ENCODE peak calls at places on chromosomes 3 and 15, in ten cellular contexts. One of them, this sample, is unnamed.

GRCh38 chr3:43770426-43771103 is 79.8 kb downstream of the ABHD5 start:
- DNase-seq in body of pancreas: peak
- DNase-seq in right cardiac atrium: peak
- DNase-seq in esophagus squamous epithelium: no peak
- DNase-seq in psoas muscle: peak
- DNase-seq in gastrocnemius medialis: peak
- DNase-seq in cardiac muscle cell: peak
- DNase-seq in RWPE1: no peak
- DNase-seq in adrenal gland: peak
- DNase-seq in vagina: no peak
- DNase-seq in this sample: no peak

GRCh38 chr15:93974804-93975481 is 256.4 kb upstream of the MCTP2 start:
- DNase-seq in esophagus squamous epithelium: no peak
- DNase-seq in body of pancreas: peak
- DNase-seq in vagina: no peak
- DNase-seq in RWPE1: peak
- DNase-seq in adrenal gland: no peak
- DNase-seq in right cardiac atrium: no peak
- DNase-seq in gastrocnemius medialis: peak
- DNase-seq in psoas muscle: no peak
- DNase-seq in cardiac muscle cell: peak
- DNase-seq in this sample: peak

GRCh38 chr3:67215690-67216089 is 217.6 kb downstream of the KBTBD8 start:
- DNase-seq in body of pancreas: no peak
- DNase-seq in gastrocnemius medialis: no peak
- DNase-seq in cardiac muscle cell: no peak
- DNase-seq in RWPE1: no peak
- DNase-seq in psoas muscle: no peak
- DNase-seq in esophagus squamous epithelium: no peak
- DNase-seq in adrenal gland: no peak
- DNase-seq in vagina: no peak
- DNase-seq in right cardiac atrium: no peak
- DNase-seq in this sample: no peak

GRCh38 chr15:34708422-34708821 is 46.4 kb downstream of the GJD2 start:
- DNase-seq in gastrocnemius medialis: no peak
- DNase-seq in RWPE1: peak
- DNase-seq in cardiac muscle cell: peak
- DNase-seq in body of pancreas: no peak
- DNase-seq in adrenal gland: no peak
- DNase-seq in right cardiac atrium: no peak
- DNase-seq in psoas muscle: no peak
- DNase-seq in vagina: no peak
- DNase-seq in esophagus squamous epithelium: no peak
- DNase-seq in this sample: peak

GRCh38 chr3:136249593-136250225 is 431 bp upstream of the PCCB start:
- DNase-seq in adrenal gland: no peak
- DNase-seq in gastrocnemius medialis: no peak
- DNase-seq in vagina: no peak
- DNase-seq in body of pancreas: peak
- DNase-seq in psoas muscle: no peak
- DNase-seq in cardiac muscle cell: no peak
- DNase-seq in esophagus squamous epithelium: no peak
- DNase-seq in RWPE1: no peak
- DNase-seq in right cardiac atrium: no peak
- DNase-seq in this sample: no peak

GRCh38 chr3:104279617-104280016 is 1087.1 kb upstream of the ALCAM start:
- DNase-seq in vagina: no peak
- DNase-seq in cardiac muscle cell: peak
- DNase-seq in right cardiac atrium: no peak
- DNase-seq in RWPE1: peak
- DNase-seq in esophagus squamous epithelium: no peak
- DNase-seq in body of pancreas: no peak
- DNase-seq in psoas muscle: no peak
- DNase-seq in gastrocnemius medialis: no peak
- DNase-seq in adrenal gland: no peak
- DNase-seq in this sample: no peak

GRCh38 chr3:113223831-113224240 is 12.5 kb downstream of the BOC start:
- DNase-seq in RWPE1: no peak
- DNase-seq in vagina: no peak
- DNase-seq in body of pancreas: no peak
- DNase-seq in esophagus squamous epithelium: no peak
- DNase-seq in right cardiac atrium: no peak
- DNase-seq in psoas muscle: no peak
- DNase-seq in gastrocnemius medialis: no peak
- DNase-seq in adrenal gland: no peak
- DNase-seq in cardiac muscle cell: no peak
- DNase-seq in this sample: no peak

GRCh38 chr3:46097691-46098241 is 70.5 kb upstream of the XCR1 start:
- DNase-seq in gastrocnemius medialis: peak
- DNase-seq in body of pancreas: no peak
- DNase-seq in psoas muscle: peak
- DNase-seq in RWPE1: no peak
- DNase-seq in vagina: no peak
- DNase-seq in esophagus squamous epithelium: no peak
- DNase-seq in right cardiac atrium: peak
- DNase-seq in adrenal gland: peak
- DNase-seq in cardiac muscle cell: peak
- DNase-seq in this sample: no peak

GRCh38 chr3:184345678-184346144 is 8.3 kb downstream of the FAM131A start:
- DNase-seq in body of pancreas: peak
- DNase-seq in adrenal gland: peak
- DNase-seq in psoas muscle: peak
- DNase-seq in right cardiac atrium: peak
- DNase-seq in esophagus squamous epithelium: no peak
- DNase-seq in vagina: no peak
- DNase-seq in gastrocnemius medialis: peak
- DNase-seq in cardiac muscle cell: peak
- DNase-seq in RWPE1: peak
- DNase-seq in this sample: no peak

GRCh38 chr3:157793745-157794144 is 290.5 kb upstream of the VEPH1 start:
- DNase-seq in adrenal gland: no peak
- DNase-seq in esophagus squamous epithelium: no peak
- DNase-seq in cardiac muscle cell: no peak
- DNase-seq in psoas muscle: no peak
- DNase-seq in RWPE1: no peak
- DNase-seq in gastrocnemius medialis: no peak
- DNase-seq in right cardiac atrium: no peak
- DNase-seq in vagina: no peak
- DNase-seq in body of pancreas: no peak
- DNase-seq in this sample: no peak

GRCh38 chr3:184540777-184541681 is 20.6 kb upstream of the EPHB3 start:
- DNase-seq in psoas muscle: peak
- DNase-seq in RWPE1: peak
- DNase-seq in adrenal gland: peak
- DNase-seq in gastrocnemius medialis: no peak
- DNase-seq in cardiac muscle cell: peak
- DNase-seq in body of pancreas: peak
- DNase-seq in vagina: no peak
- DNase-seq in right cardiac atrium: peak
- DNase-seq in esophagus squamous epithelium: no peak
- DNase-seq in this sample: no peak

DNA sequence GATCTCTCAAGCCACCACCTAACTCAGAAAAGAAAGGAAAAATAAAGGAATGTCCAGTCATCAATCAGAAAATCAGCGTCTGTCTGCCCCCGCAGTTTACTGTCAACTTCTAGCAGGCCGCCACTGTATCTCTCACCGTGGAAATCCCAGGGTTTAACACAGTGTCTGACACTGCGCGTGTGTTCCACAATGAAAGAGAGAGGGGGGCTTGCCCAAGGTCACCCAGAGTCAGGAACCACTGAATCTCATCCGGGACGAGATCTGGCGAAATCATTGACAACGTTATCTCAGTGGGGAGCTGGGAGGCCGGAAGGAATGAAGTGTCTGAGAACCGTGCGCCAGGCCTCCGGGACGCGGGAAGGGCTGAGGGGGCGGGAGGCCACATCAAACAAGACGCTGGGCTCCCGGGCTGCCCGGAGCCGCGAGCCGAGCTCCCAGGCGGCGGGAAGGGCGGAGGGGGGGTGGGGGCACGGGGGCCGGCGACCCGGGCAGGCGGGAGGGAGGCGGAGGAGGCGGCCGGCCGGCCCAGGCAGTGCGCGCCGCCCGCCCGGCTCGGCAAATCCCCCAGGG is 2.2 kb upstream of the HES1 start:
- DNase-seq in gastrocnemius medialis: peak
- DNase-seq in psoas muscle: peak
- DNase-seq in RWPE1: peak
- DNase-seq in esophagus squamous epithelium: no peak
- DNase-seq in body of pancreas: peak
- DNase-seq in vagina: no peak
- DNase-seq in cardiac muscle cell: peak
- DNase-seq in right cardiac atrium: peak
- DNase-seq in adrenal gland: peak
- DNase-seq in this sample: no peak
- H3K27ac ChIP-seq in gastrocnemius medialis: peak
- H3K27ac ChIP-seq in psoas muscle: peak
- H3K27ac ChIP-seq in RWPE1: peak
- H3K27ac ChIP-seq in esophagus squamous epithelium: peak
- H3K27ac ChIP-seq in body of pancreas: peak
- H3K27ac ChIP-seq in vagina: peak
- H3K27ac ChIP-seq in cardiac muscle cell: peak
- H3K27ac ChIP-seq in right cardiac atrium: peak
- H3K27ac ChIP-seq in adrenal gland: peak
- H3K27ac ChIP-seq in this sample: peak

DNA sequence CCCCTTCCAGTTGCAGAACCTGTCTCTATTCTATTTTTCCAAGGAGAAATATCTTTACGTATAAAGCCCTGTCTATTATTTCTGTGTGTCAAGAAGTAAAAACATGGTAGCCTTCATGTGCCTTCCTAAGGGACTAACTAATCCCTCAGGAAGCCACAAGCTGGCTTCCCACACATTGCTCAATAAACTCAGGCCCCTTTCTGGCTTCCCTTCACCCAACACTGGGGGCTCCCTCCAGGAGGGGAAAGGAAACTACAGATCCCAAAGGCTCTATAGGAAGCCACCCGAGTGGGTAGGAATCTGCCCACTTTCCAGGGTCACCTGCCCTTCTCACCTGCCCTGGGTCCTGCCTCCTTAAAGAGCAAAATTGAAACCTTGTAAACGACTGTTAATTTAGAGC is 4.6 kb downstream of the TLE3 start:
- DNase-seq in vagina: no peak
- DNase-seq in body of pancreas: no peak
- DNase-seq in adrenal gland: no peak
- DNase-seq in esophagus squamous epithelium: no peak
- DNase-seq in right cardiac atrium: no peak
- DNase-seq in RWPE1: no peak
- DNase-seq in psoas muscle: no peak
- DNase-seq in cardiac muscle cell: peak
- DNase-seq in gastrocnemius medialis: no peak
- DNase-seq in this sample: no peak
- H3K27ac ChIP-seq in vagina: peak
- H3K27ac ChIP-seq in body of pancreas: peak
- H3K27ac ChIP-seq in adrenal gland: no peak
- H3K27ac ChIP-seq in esophagus squamous epithelium: peak
- H3K27ac ChIP-seq in right cardiac atrium: no peak
- H3K27ac ChIP-seq in RWPE1: peak
- H3K27ac ChIP-seq in psoas muscle: peak
- H3K27ac ChIP-seq in cardiac muscle cell: no peak
- H3K27ac ChIP-seq in gastrocnemius medialis: peak
- H3K27ac ChIP-seq in this sample: peak

GRCh38 chr3:192042116-192042515 is 581.2 kb downstream of the PYDC2 start:
- DNase-seq in adrenal gland: no peak
- DNase-seq in cardiac muscle cell: no peak
- DNase-seq in right cardiac atrium: no peak
- DNase-seq in psoas muscle: no peak
- DNase-seq in vagina: no peak
- DNase-seq in esophagus squamous epithelium: no peak
- DNase-seq in body of pancreas: no peak
- DNase-seq in gastrocnemius medialis: no peak
- DNase-seq in RWPE1: no peak
- DNase-seq in this sample: no peak

GRCh38 chr3:192039593-192039992 is 578.6 kb downstream of the PYDC2 start:
- DNase-seq in psoas muscle: no peak
- DNase-seq in right cardiac atrium: no peak
- DNase-seq in cardiac muscle cell: no peak
- DNase-seq in body of pancreas: no peak
- DNase-seq in gastrocnemius medialis: no peak
- DNase-seq in adrenal gland: no peak
- DNase-seq in vagina: no peak
- DNase-seq in esophagus squamous epithelium: no peak
- DNase-seq in RWPE1: no peak
- DNase-seq in this sample: no peak

GRCh38 chr3:192033246-192033645 is 572.3 kb downstream of the PYDC2 start:
- DNase-seq in adrenal gland: no peak
- DNase-seq in vagina: no peak
- DNase-seq in esophagus squamous epithelium: no peak
- DNase-seq in cardiac muscle cell: no peak
- DNase-seq in gastrocnemius medialis: no peak
- DNase-seq in right cardiac atrium: no peak
- DNase-seq in body of pancreas: no peak
- DNase-seq in RWPE1: no peak
- DNase-seq in psoas muscle: no peak
- DNase-seq in this sample: no peak

GRCh38 chr3:192038726-192039125 is 577.8 kb downstream of the PYDC2 start:
- DNase-seq in adrenal gland: peak
- DNase-seq in vagina: no peak
- DNase-seq in body of pancreas: no peak
- DNase-seq in esophagus squamous epithelium: no peak
- DNase-seq in psoas muscle: no peak
- DNase-seq in RWPE1: peak
- DNase-seq in right cardiac atrium: no peak
- DNase-seq in cardiac muscle cell: no peak
- DNase-seq in gastrocnemius medialis: no peak
- DNase-seq in this sample: no peak
- H3K27ac ChIP-seq in adrenal gland: peak
- H3K27ac ChIP-seq in vagina: no peak
- H3K27ac ChIP-seq in body of pancreas: no peak
- H3K27ac ChIP-seq in esophagus squamous epithelium: no peak
- H3K27ac ChIP-seq in psoas muscle: no peak
- H3K27ac ChIP-seq in RWPE1: no peak
- H3K27ac ChIP-seq in right cardiac atrium: no peak
- H3K27ac ChIP-seq in cardiac muscle cell: no peak
- H3K27ac ChIP-seq in gastrocnemius medialis: no peak
- H3K27ac ChIP-seq in this sample: no peak

GRCh38 chr15:100542290-100542689 is 13.5 kb upstream of the CERS3 start:
- DNase-seq in vagina: no peak
- DNase-seq in RWPE1: no peak
- DNase-seq in cardiac muscle cell: no peak
- DNase-seq in psoas muscle: no peak
- DNase-seq in right cardiac atrium: no peak
- DNase-seq in body of pancreas: no peak
- DNase-seq in gastrocnemius medialis: no peak
- DNase-seq in esophagus squamous epithelium: no peak
- DNase-seq in adrenal gland: no peak
- DNase-seq in this sample: no peak

GRCh38 chr15:100547961-100548360 is 19.2 kb upstream of the CERS3 start:
- DNase-seq in psoas muscle: no peak
- DNase-seq in gastrocnemius medialis: no peak
- DNase-seq in right cardiac atrium: no peak
- DNase-seq in vagina: no peak
- DNase-seq in RWPE1: no peak
- DNase-seq in adrenal gland: no peak
- DNase-seq in body of pancreas: no peak
- DNase-seq in esophagus squamous epithelium: no peak
- DNase-seq in cardiac muscle cell: no peak
- DNase-seq in this sample: no peak

GRCh38 chr15:100544946-100545345 is 16.2 kb upstream of the CERS3 start:
- DNase-seq in gastrocnemius medialis: no peak
- DNase-seq in body of pancreas: no peak
- DNase-seq in adrenal gland: no peak
- DNase-seq in RWPE1: no peak
- DNase-seq in psoas muscle: no peak
- DNase-seq in cardiac muscle cell: no peak
- DNase-seq in right cardiac atrium: no peak
- DNase-seq in esophagus squamous epithelium: no peak
- DNase-seq in vagina: no peak
- DNase-seq in this sample: no peak

GRCh38 chr15:100544290-100544945 is 15.7 kb upstream of the CERS3 start:
- DNase-seq in cardiac muscle cell: no peak
- DNase-seq in RWPE1: no peak
- DNase-seq in right cardiac atrium: no peak
- DNase-seq in esophagus squamous epithelium: no peak
- DNase-seq in psoas muscle: no peak
- DNase-seq in vagina: no peak
- DNase-seq in gastrocnemius medialis: no peak
- DNase-seq in adrenal gland: no peak
- DNase-seq in body of pancreas: no peak
- DNase-seq in this sample: no peak
- H3K27ac ChIP-seq in cardiac muscle cell: no peak
- H3K27ac ChIP-seq in RWPE1: no peak
- H3K27ac ChIP-seq in right cardiac atrium: no peak
- H3K27ac ChIP-seq in esophagus squamous epithelium: no peak
- H3K27ac ChIP-seq in psoas muscle: no peak
- H3K27ac ChIP-seq in vagina: no peak
- H3K27ac ChIP-seq in gastrocnemius medialis: no peak
- H3K27ac ChIP-seq in adrenal gland: no peak
- H3K27ac ChIP-seq in body of pancreas: no peak
- H3K27ac ChIP-seq in this sample: no peak

This sample was measured in AG04450.